ENCODE peak calls at places on chromosome 15, in seven cellular contexts. J is SW480, Q is COR-L47, D is neural progenitor cell, U is GM23338, F is neural crest cell, T is T-cell. E is an unnamed sample.

GRCh38 chr15:58415636-58416035 is 16.2 kb upstream of the LIPC start:
- DNase-seq in J (no peak), Q (no peak), D (no peak), U (no peak), F (no peak), T (no peak), E (no peak)

GRCh38 chr15:60673918-60674558 is 195.1 kb upstream of the ICE2 start:
- DNase-seq in J (peak; percentile 87), Q (peak; percentile 68), D (no peak), U (no peak), F (no peak), T (no peak), E (peak; percentile 66)

GRCh38 chr15:68808770-68809169 is 11.9 kb downstream of the ANP32A start:
- DNase-seq in J (no peak), Q (no peak), D (no peak), U (no peak), F (no peak), T (no peak), E (no peak)

GRCh38 chr15:74235962-74236361 is at the start of gene CCDC33:
- DNase-seq in J (peak; percentile 79), Q (peak; percentile 90), D (no peak), U (no peak), F (no peak), T (no peak), E (no peak)

GRCh38 chr15:20341901-20342605 is 199.5 kb downstream of the GOLGA6L6 start:
- DNase-seq in J (no peak), Q (no peak), D (peak; percentile 45), U (no peak), F (peak; percentile 55), T (no peak), E (no peak)

GRCh38 chr15:93467327-93467726 is 378.3 kb upstream of the RGMA start:
- DNase-seq in J (no peak), Q (no peak), D (no peak), U (no peak), F (no peak), T (no peak), E (peak; percentile 10)

GRCh38 chr15:98865397-98866339 is 141.9 kb downstream of the PGPEP1L start:
- DNase-seq in J (no peak), Q (peak; percentile 71), D (no peak), U (peak; percentile 90), F (no peak), T (peak; percentile 55), E (no peak)

GRCh38 chr15:49063402-49064280 is 17.4 kb upstream of the SECISBP2L start:
- DNase-seq in J (no peak), Q (no peak), D (peak; percentile 31), U (peak; percentile 47), F (no peak), T (no peak), E (peak; percentile 43)

GRCh38 chr15:96720251-96720650 is 389.8 kb downstream of the NR2F2 start:
- DNase-seq in J (peak; percentile 40), Q (no peak), D (peak; percentile 40), U (no peak), F (no peak), T (no peak), E (no peak)

GRCh38 chr15:40785158-40785557 is 15.4 kb downstream of the C15orf62 start:
- DNase-seq in J (no peak), Q (no peak), D (no peak), U (peak; percentile 28), F (no peak), T (no peak), E (no peak)

GRCh38 chr15:92011611-92012367 is 158.3 kb downstream of the SLCO3A1 start:
- DNase-seq in J (peak; percentile 75), Q (peak; percentile 63), D (no peak), U (peak; percentile 20), F (no peak), T (no peak), E (peak; percentile 65)

GRCh38 chr15:81304226-81304625 is 19.7 kb downstream of the STARD5 start:
- DNase-seq in J (no peak), Q (no peak), D (no peak), U (no peak), F (no peak), T (no peak), E (no peak)

GRCh38 chr15:22936577-22937472 is 43.3 kb downstream of the CYFIP1 start:
- DNase-seq in J (no peak), Q (no peak), D (no peak), U (no peak), F (no peak), T (no peak), E (no peak)

GRCh38 chr15:64001148-64001547 is 45.1 kb downstream of the DAPK2 start:
- DNase-seq in J (no peak), Q (no peak), D (no peak), U (no peak), F (no peak), T (no peak), E (no peak)

GRCh38 chr15:36544518-36545383 is 34.7 kb upstream of the CDIN1 start:
- DNase-seq in J (no peak), Q (no peak), D (peak; percentile 63), U (peak; percentile 85), F (no peak), T (no peak), E (peak; percentile 31)

GRCh38 chr15:70741677-70742293 is 21.6 kb downstream of the UACA start:
- DNase-seq in J (peak; percentile 76), Q (no peak), D (no peak), U (no peak), F (no peak), T (no peak), E (no peak)

GRCh38 chr15:55872471-55872870 is 120.9 kb downstream of the NEDD4 start:
- DNase-seq in J (no peak), Q (no peak), D (no peak), U (no peak), F (no peak), T (no peak), E (peak; percentile 3)

GRCh38 chr15:82571722-82572222 is 31.5 kb upstream of the RPS17 start:
- DNase-seq in J (no peak), Q (peak; percentile 32), D (peak; percentile 76), U (peak; percentile 78), F (peak; percentile 32), T (no peak), E (peak; percentile 87)

GRCh38 chr15:91298101-91298500 is 198.0 kb downstream of the SV2B start:
- DNase-seq in J (no peak), Q (no peak), D (no peak), U (no peak), F (no peak), T (no peak), E (no peak)

GRCh38 chr15:50558012-50558411 is 11.5 kb upstream of the USP50 start:
- DNase-seq in J (no peak), Q (no peak), D (no peak), U (no peak), F (no peak), T (no peak), E (no peak)

GRCh38 chr15:89794627-89795241 is 18.6 kb downstream of the MESP2 start:
- DNase-seq in J (no peak), Q (no peak), D (no peak), U (no peak), F (no peak), T (no peak), E (no peak)

GRCh38 chr15:66878761-66879160 is 176.7 kb downstream of the SMAD6 start:
- DNase-seq in J (no peak), Q (no peak), D (no peak), U (no peak), F (no peak), T (no peak), E (no peak)

GRCh38 chr15:95875141-95875643 is 455.3 kb upstream of the NR2F2 start:
- DNase-seq in J (no peak), Q (no peak), D (no peak), U (no peak), F (no peak), T (no peak), E (no peak)

GRCh38 chr15:89051875-89052274 is 36.4 kb upstream of the ABHD2 start:
- DNase-seq in J (no peak), Q (no peak), D (no peak), U (peak; percentile 10), F (no peak), T (no peak), E (peak; percentile 18)

GRCh38 chr15:51076142-51076897 is 18.4 kb downstream of the TNFAIP8L3 start:
- DNase-seq in J (no peak), Q (no peak), D (no peak), U (no peak), F (no peak), T (no peak), E (no peak)

GRCh38 chr15:93063292-93063671 is 25.7 kb downstream of the RGMA start:
- DNase-seq in J (peak; percentile 76), Q (no peak), D (no peak), U (peak; percentile 82), F (no peak), T (no peak), E (peak; percentile 57)